ENCODE peak calls at places on chromosomes 13 and 19, in seven cellular contexts. N is choroid plexus epithelial cell, T is fibroblast of pulmonary artery, R is NCI-H510A treated with DMSO at 0.1 percent for 48 hours, B is NCI-H1436, E is IMR-90, F is C1 segment of cervical spinal cord. K is an unnamed sample.

GRCh38 chr13:41645313-41645712 is 188.0 kb downstream of the RGCC start:
- DNase-seq in N (peak), T (peak), R (no peak), B (no peak), E (peak), F (no peak), K (no peak)

GRCh38 chr19:16841391-16841926 is 12.3 kb downstream of the SIN3B start:
- DNase-seq in N (no peak), T (no peak), R (no peak), B (no peak), E (no peak), F (no peak), K (no peak)

GRCh38 chr13:99033814-99034213 is 56.0 kb upstream of the DOCK9 start:
- DNase-seq in N (peak), T (peak), R (peak), B (peak), E (peak), F (no peak), K (peak)

GRCh38 chr19:30393046-30393445 is 20.9 kb downstream of the ZNF536 start:
- DNase-seq in N (no peak), T (no peak), R (no peak), B (no peak), E (no peak), F (no peak), K (no peak)

GRCh38 chr13:109917422-109917821 is 131.0 kb upstream of the IRS2 start:
- DNase-seq in N (no peak), T (no peak), R (no peak), B (no peak), E (no peak), F (no peak), K (no peak)

GRCh38 chr19:13833330-13834265 is 38.4 kb downstream of the ZSWIM4 start:
- DNase-seq in N (peak), T (peak), R (peak), B (peak), E (peak), F (peak), K (peak)

GRCh38 chr19:45442927-45443461 is 19.3 kb upstream of the ERCC1 start:
- DNase-seq in N (peak), T (peak), R (no peak), B (no peak), E (peak), F (no peak), K (no peak)

GRCh38 chr13:98900442-98900841 is 77.4 kb downstream of the DOCK9 start:
- DNase-seq in N (no peak), T (no peak), R (no peak), B (no peak), E (no peak), F (no peak), K (no peak)

GRCh38 chr19:30919737-30920136 is 429.5 kb downstream of the TSHZ3 start:
- DNase-seq in N (no peak), T (no peak), R (no peak), B (no peak), E (no peak), F (no peak), K (no peak)

GRCh38 chr19:57105976-57106610 is 13.7 kb upstream of the USP29 start:
- DNase-seq in N (no peak), T (no peak), R (no peak), B (no peak), E (no peak), F (no peak), K (no peak)

GRCh38 chr19:44570984-44571684 is 41.7 kb upstream of the CEACAM20 start:
- DNase-seq in N (peak), T (peak), R (peak), B (peak), E (peak), F (no peak), K (peak)

GRCh38 chr19:1101337-1101698 is 2.5 kb upstream of the GPX4 start:
- DNase-seq in N (no peak), T (no peak), R (no peak), B (no peak), E (no peak), F (no peak), K (no peak)

GRCh38 chr19:54464624-54465266 is 1.2 kb upstream of the LENG9 start:
- DNase-seq in N (peak), T (peak), R (peak), B (peak), E (peak), F (peak), K (peak)

GRCh38 chr13:44541601-44542000 is 34.5 kb downstream of the TSC22D1 start:
- DNase-seq in N (no peak), T (no peak), R (no peak), B (no peak), E (no peak), F (no peak), K (peak)

GRCh38 chr13:50611117-50611781 is 232.2 kb downstream of the DLEU7 start:
- DNase-seq in N (no peak), T (no peak), R (no peak), B (no peak), E (no peak), F (no peak), K (no peak)

GRCh38 chr19:17205237-17206140 is 9.7 kb upstream of the USE1 start:
- DNase-seq in N (peak), T (peak), R (peak), B (peak), E (peak), F (no peak), K (peak)

GRCh38 chr13:98541211-98541610 is 35.7 kb downstream of the STK24 start:
- DNase-seq in N (peak), T (no peak), R (no peak), B (no peak), E (no peak), F (no peak), K (no peak)